ENCODE peak calls at places on chromosomes 7 and 10, in ten cellular contexts. One of them, this sample, is unnamed.

GRCh38 chr10:114548662-114549061 is 109.4 kb downstream of the ABLIM1 start:
- DNase-seq in HT-29: peak
- DNase-seq in left cardiac atrium: peak
- DNase-seq in neuronal stem cell: peak
- DNase-seq in astrocyte of the spinal cord: peak
- DNase-seq in ACHN: peak
- DNase-seq in activated T-cell treated with anti-CD3 and anti-CD28 coated beads for 4 hours: no peak
- DNase-seq in endothelial cell: peak
- DNase-seq in AG08395: peak
- DNase-seq in ELR: peak
- DNase-seq in this sample: no peak

GRCh38 chr10:97849491-97850402 is at the start of gene GOLGA7B:
- DNase-seq in endothelial cell: peak
- DNase-seq in astrocyte of the spinal cord: no peak
- DNase-seq in ELR: peak
- DNase-seq in AG08395: peak
- DNase-seq in HT-29: peak
- DNase-seq in activated T-cell treated with anti-CD3 and anti-CD28 coated beads for 4 hours: peak
- DNase-seq in ACHN: peak
- DNase-seq in neuronal stem cell: peak
- DNase-seq in left cardiac atrium: peak
- DNase-seq in this sample: no peak

GRCh38 chr10:17001961-17002749 is 127.5 kb downstream of the CUBN start:
- DNase-seq in ACHN: no peak
- DNase-seq in neuronal stem cell: no peak
- DNase-seq in activated T-cell treated with anti-CD3 and anti-CD28 coated beads for 4 hours: no peak
- DNase-seq in astrocyte of the spinal cord: peak
- DNase-seq in endothelial cell: no peak
- DNase-seq in left cardiac atrium: peak
- DNase-seq in HT-29: no peak
- DNase-seq in ELR: peak
- DNase-seq in AG08395: peak
- DNase-seq in this sample: peak

GRCh38 chr10:78942006-78942405 is 126.8 kb upstream of the ZMIZ1 start:
- DNase-seq in HT-29: no peak
- DNase-seq in left cardiac atrium: no peak
- DNase-seq in ELR: no peak
- DNase-seq in neuronal stem cell: no peak
- DNase-seq in endothelial cell: no peak
- DNase-seq in astrocyte of the spinal cord: peak
- DNase-seq in activated T-cell treated with anti-CD3 and anti-CD28 coated beads for 4 hours: no peak
- DNase-seq in ACHN: no peak
- DNase-seq in AG08395: no peak
- DNase-seq in this sample: no peak

GRCh38 chr10:12022580-12023257 is 19.9 kb downstream of the UPF2 start:
- DNase-seq in HT-29: no peak
- DNase-seq in endothelial cell: no peak
- DNase-seq in AG08395: no peak
- DNase-seq in ELR: no peak
- DNase-seq in neuronal stem cell: no peak
- DNase-seq in left cardiac atrium: no peak
- DNase-seq in activated T-cell treated with anti-CD3 and anti-CD28 coated beads for 4 hours: no peak
- DNase-seq in astrocyte of the spinal cord: no peak
- DNase-seq in ACHN: no peak
- DNase-seq in this sample: no peak

GRCh38 chr10:4843525-4844180 is 17.6 kb downstream of the AKR1E2 start:
- DNase-seq in endothelial cell: no peak
- DNase-seq in AG08395: no peak
- DNase-seq in astrocyte of the spinal cord: no peak
- DNase-seq in left cardiac atrium: no peak
- DNase-seq in ELR: no peak
- DNase-seq in activated T-cell treated with anti-CD3 and anti-CD28 coated beads for 4 hours: no peak
- DNase-seq in neuronal stem cell: no peak
- DNase-seq in HT-29: no peak
- DNase-seq in ACHN: no peak
- DNase-seq in this sample: no peak

GRCh38 chr10:51030480-51030879 is 43.8 kb upstream of the PRKG1 start:
- DNase-seq in activated T-cell treated with anti-CD3 and anti-CD28 coated beads for 4 hours: no peak
- DNase-seq in AG08395: no peak
- DNase-seq in HT-29: no peak
- DNase-seq in endothelial cell: no peak
- DNase-seq in neuronal stem cell: no peak
- DNase-seq in astrocyte of the spinal cord: no peak
- DNase-seq in left cardiac atrium: no peak
- DNase-seq in ELR: no peak
- DNase-seq in ACHN: no peak
- DNase-seq in this sample: no peak

GRCh38 chr10:38127812-38128211 is 33.7 kb downstream of the ZNF37A start:
- DNase-seq in AG08395: peak
- DNase-seq in HT-29: no peak
- DNase-seq in left cardiac atrium: no peak
- DNase-seq in ELR: no peak
- DNase-seq in endothelial cell: no peak
- DNase-seq in neuronal stem cell: no peak
- DNase-seq in ACHN: no peak
- DNase-seq in astrocyte of the spinal cord: no peak
- DNase-seq in activated T-cell treated with anti-CD3 and anti-CD28 coated beads for 4 hours: no peak
- DNase-seq in this sample: no peak

GRCh38 chr10:110357252-110357780 is 52.6 kb upstream of the SMNDC1 start:
- DNase-seq in endothelial cell: no peak
- DNase-seq in astrocyte of the spinal cord: peak
- DNase-seq in left cardiac atrium: peak
- DNase-seq in ELR: peak
- DNase-seq in HT-29: no peak
- DNase-seq in AG08395: peak
- DNase-seq in activated T-cell treated with anti-CD3 and anti-CD28 coated beads for 4 hours: peak
- DNase-seq in ACHN: peak
- DNase-seq in neuronal stem cell: no peak
- DNase-seq in this sample: peak

GRCh38 chr10:10208156-10208555 is 809.5 kb upstream of the CELF2 start:
- DNase-seq in activated T-cell treated with anti-CD3 and anti-CD28 coated beads for 4 hours: no peak
- DNase-seq in ELR: no peak
- DNase-seq in astrocyte of the spinal cord: no peak
- DNase-seq in ACHN: no peak
- DNase-seq in endothelial cell: no peak
- DNase-seq in AG08395: no peak
- DNase-seq in left cardiac atrium: no peak
- DNase-seq in neuronal stem cell: no peak
- DNase-seq in HT-29: no peak
- DNase-seq in this sample: no peak

GRCh38 chr7:43868681-43869017 is 668 bp downstream of the MRPS24 start:
- DNase-seq in left cardiac atrium: no peak
- DNase-seq in astrocyte of the spinal cord: no peak
- DNase-seq in ELR: no peak
- DNase-seq in AG08395: no peak
- DNase-seq in activated T-cell treated with anti-CD3 and anti-CD28 coated beads for 4 hours: no peak
- DNase-seq in HT-29: peak
- DNase-seq in ACHN: no peak
- DNase-seq in neuronal stem cell: no peak
- DNase-seq in endothelial cell: no peak
- DNase-seq in this sample: no peak

GRCh38 chr10:101565936-101566332 is 22.1 kb downstream of the POLL start:
- DNase-seq in activated T-cell treated with anti-CD3 and anti-CD28 coated beads for 4 hours: no peak
- DNase-seq in endothelial cell: no peak
- DNase-seq in ELR: no peak
- DNase-seq in astrocyte of the spinal cord: no peak
- DNase-seq in ACHN: no peak
- DNase-seq in HT-29: no peak
- DNase-seq in left cardiac atrium: no peak
- DNase-seq in neuronal stem cell: no peak
- DNase-seq in AG08395: no peak
- DNase-seq in this sample: no peak

GRCh38 chr10:101775273-101776131 is at the start of gene FGF8:
- DNase-seq in left cardiac atrium: no peak
- DNase-seq in ELR: no peak
- DNase-seq in neuronal stem cell: no peak
- DNase-seq in ACHN: no peak
- DNase-seq in AG08395: no peak
- DNase-seq in astrocyte of the spinal cord: no peak
- DNase-seq in activated T-cell treated with anti-CD3 and anti-CD28 coated beads for 4 hours: no peak
- DNase-seq in HT-29: no peak
- DNase-seq in endothelial cell: no peak
- DNase-seq in this sample: no peak

GRCh38 chr7:76011437-76011836 is 17.0 kb upstream of the TMEM120A start:
- DNase-seq in HT-29: no peak
- DNase-seq in astrocyte of the spinal cord: peak
- DNase-seq in endothelial cell: no peak
- DNase-seq in neuronal stem cell: no peak
- DNase-seq in AG08395: peak
- DNase-seq in ELR: no peak
- DNase-seq in activated T-cell treated with anti-CD3 and anti-CD28 coated beads for 4 hours: no peak
- DNase-seq in ACHN: no peak
- DNase-seq in left cardiac atrium: peak
- DNase-seq in this sample: peak

GRCh38 chr10:43203491-43204393 is 63.1 kb downstream of the RASGEF1A start:
- DNase-seq in neuronal stem cell: no peak
- DNase-seq in ELR: no peak
- DNase-seq in left cardiac atrium: peak
- DNase-seq in endothelial cell: peak
- DNase-seq in ACHN: no peak
- DNase-seq in HT-29: peak
- DNase-seq in activated T-cell treated with anti-CD3 and anti-CD28 coated beads for 4 hours: no peak
- DNase-seq in astrocyte of the spinal cord: no peak
- DNase-seq in AG08395: no peak
- DNase-seq in this sample: no peak

GRCh38 chr7:14196555-14196954 is 207.1 kb upstream of the ETV1 start:
- DNase-seq in neuronal stem cell: no peak
- DNase-seq in endothelial cell: no peak
- DNase-seq in ELR: peak
- DNase-seq in activated T-cell treated with anti-CD3 and anti-CD28 coated beads for 4 hours: no peak
- DNase-seq in AG08395: peak
- DNase-seq in ACHN: peak
- DNase-seq in left cardiac atrium: no peak
- DNase-seq in astrocyte of the spinal cord: peak
- DNase-seq in HT-29: no peak
- DNase-seq in this sample: no peak

GRCh38 chr7:92872701-92873100 is 36.3 kb upstream of the CDK6 start:
- DNase-seq in ACHN: no peak
- DNase-seq in astrocyte of the spinal cord: peak
- DNase-seq in ELR: peak
- DNase-seq in AG08395: peak
- DNase-seq in neuronal stem cell: no peak
- DNase-seq in left cardiac atrium: no peak
- DNase-seq in activated T-cell treated with anti-CD3 and anti-CD28 coated beads for 4 hours: no peak
- DNase-seq in HT-29: no peak
- DNase-seq in endothelial cell: no peak
- DNase-seq in this sample: no peak

GRCh38 chr7:46160861-46161260 is 239.8 kb upstream of the IGFBP3 start:
- DNase-seq in AG08395: no peak
- DNase-seq in neuronal stem cell: no peak
- DNase-seq in activated T-cell treated with anti-CD3 and anti-CD28 coated beads for 4 hours: no peak
- DNase-seq in ELR: peak
- DNase-seq in ACHN: no peak
- DNase-seq in endothelial cell: no peak
- DNase-seq in astrocyte of the spinal cord: no peak
- DNase-seq in left cardiac atrium: no peak
- DNase-seq in HT-29: no peak
- DNase-seq in this sample: no peak

GRCh38 chr7:75735059-75735458 is 3.7 kb downstream of the HIP1 start:
- DNase-seq in endothelial cell: no peak
- DNase-seq in AG08395: no peak
- DNase-seq in neuronal stem cell: no peak
- DNase-seq in ELR: no peak
- DNase-seq in ACHN: no peak
- DNase-seq in HT-29: no peak
- DNase-seq in left cardiac atrium: no peak
- DNase-seq in activated T-cell treated with anti-CD3 and anti-CD28 coated beads for 4 hours: no peak
- DNase-seq in astrocyte of the spinal cord: no peak
- DNase-seq in this sample: no peak

GRCh38 chr7:18162653-18163052 is 135.0 kb upstream of the PRPS1L1 start:
- DNase-seq in ELR: no peak
- DNase-seq in ACHN: no peak
- DNase-seq in AG08395: no peak
- DNase-seq in neuronal stem cell: no peak
- DNase-seq in HT-29: no peak
- DNase-seq in activated T-cell treated with anti-CD3 and anti-CD28 coated beads for 4 hours: no peak
- DNase-seq in astrocyte of the spinal cord: no peak
- DNase-seq in endothelial cell: no peak
- DNase-seq in left cardiac atrium: no peak
- DNase-seq in this sample: no peak

GRCh38 chr10:64397125-64397524 is 875.9 kb downstream of the REEP3 start:
- DNase-seq in ELR: no peak
- DNase-seq in AG08395: no peak
- DNase-seq in activated T-cell treated with anti-CD3 and anti-CD28 coated beads for 4 hours: no peak
- DNase-seq in endothelial cell: no peak
- DNase-seq in neuronal stem cell: no peak
- DNase-seq in ACHN: no peak
- DNase-seq in astrocyte of the spinal cord: no peak
- DNase-seq in left cardiac atrium: no peak
- DNase-seq in HT-29: no peak
- DNase-seq in this sample: no peak

GRCh38 chr10:105540381-105540780 is 899.3 kb downstream of the SORCS3 start:
- DNase-seq in neuronal stem cell: no peak
- DNase-seq in ELR: no peak
- DNase-seq in HT-29: no peak
- DNase-seq in astrocyte of the spinal cord: no peak
- DNase-seq in left cardiac atrium: no peak
- DNase-seq in endothelial cell: no peak
- DNase-seq in ACHN: no peak
- DNase-seq in activated T-cell treated with anti-CD3 and anti-CD28 coated beads for 4 hours: no peak
- DNase-seq in AG08395: no peak
- DNase-seq in this sample: no peak